ENCODE peak calls at places on chromosomes 7 and 10, in nine cellular contexts. I is pancreas, T is mammary epithelial cell, S is cardiac muscle cell, Y is mucosa of descending colon, J is psoas muscle, W is tibial artery, N is IMR-90, V is Peyer's patch. G is an unnamed sample.

GRCh38 chr7:77570330-77571011 is 33.4 kb downstream of the PTPN12 start:
- DNase-seq in V (no peak), Y (no peak), I (no peak), J (no peak), T (peak; percentile 57), S (no peak), N (peak; percentile 69), W (no peak), G (no peak)

GRCh38 chr7:77580762-77581350 is 43.8 kb downstream of the PTPN12 start:
- DNase-seq in I (no peak), T (no peak), V (no peak), J (no peak), Y (no peak), W (no peak), N (peak; percentile 66), S (no peak), G (no peak)

GRCh38 chr7:137986252-137987010 is 15.5 kb downstream of the CREB3L2 start:
- DNase-seq in I (no peak), N (peak; percentile 90), S (no peak), V (peak; percentile 26), J (no peak), Y (no peak), T (peak; percentile 68), W (peak; percentile 72), G (peak; percentile 29)

GRCh38 chr7:55247466-55247865 is 117.7 kb upstream of the LANCL2 start:
- DNase-seq in T (no peak), N (peak; percentile 65), I (no peak), V (no peak), W (no peak), Y (no peak), S (no peak), J (no peak), G (no peak)

GRCh38 chr10:60310746-60311145 is 78.9 kb downstream of the ANK3 start:
- DNase-seq in V (no peak), J (no peak), I (no peak), N (no peak), S (peak; percentile 72), Y (no peak), T (no peak), W (no peak), G (no peak)

GRCh38 chr10:14244801-14245211 is 85.9 kb downstream of the FRMD4A start:
- DNase-seq in I (no peak), T (peak; percentile 70), Y (no peak), V (no peak), W (no peak), J (no peak), N (peak; percentile 38), S (no peak), G (no peak)

GRCh38 chr7:46163245-46163644 is 242.2 kb upstream of the IGFBP3 start:
- DNase-seq in T (no peak), N (no peak), S (no peak), V (no peak), I (no peak), W (no peak), Y (no peak), J (no peak), G (no peak)

GRCh38 chr10:69571618-69572158 is 1.5 kb downstream of the NEUROG3 start:
- DNase-seq in J (no peak), Y (no peak), S (no peak), V (no peak), I (no peak), N (no peak), W (no peak), T (no peak), G (no peak)

GRCh38 chr10:558891-559766 is 130.3 kb downstream of the DIP2C start:
- DNase-seq in N (peak; percentile 35), S (no peak), J (no peak), I (no peak), W (no peak), V (no peak), Y (no peak), T (no peak), G (no peak)

GRCh38 chr7:14389052-14389988 is 399.9 kb upstream of the ETV1 start:
- DNase-seq in N (no peak), W (no peak), I (no peak), V (no peak), S (peak; percentile 47), T (no peak), Y (no peak), J (no peak), G (no peak)

GRCh38 chr10:32538256-32538655 is 92.3 kb downstream of the CCDC7 start:
- DNase-seq in V (no peak), J (no peak), Y (no peak), W (no peak), S (no peak), I (no peak), N (no peak), T (no peak), G (no peak)

GRCh38 chr7:43057151-43057550 is 55.3 kb upstream of the HECW1 start:
- DNase-seq in T (no peak), N (no peak), I (no peak), Y (no peak), W (no peak), J (no peak), S (no peak), V (no peak), G (no peak)

GRCh38 chr7:55618913-55619312 is 46.6 kb upstream of the VOPP1 start:
- DNase-seq in N (no peak), J (no peak), T (no peak), Y (no peak), S (no peak), V (no peak), I (no peak), W (no peak), G (no peak)

GRCh38 chr10:18501198-18501597 is 150.2 kb downstream of the NSUN6 start:
- DNase-seq in Y (no peak), S (no peak), I (no peak), J (no peak), W (no peak), T (peak; percentile 16), N (peak; percentile 72), V (no peak), G (no peak)

GRCh38 chr7:65216469-65216868 is 157.2 kb upstream of the ZNF92 start:
- DNase-seq in Y (peak; percentile 56), W (no peak), V (peak; percentile 63), T (peak; percentile 52), N (peak; percentile 16), J (no peak), S (peak; percentile 77), I (peak; percentile 64), G (peak; percentile 32)

GRCh38 chr7:95471076-95471475 is 14.7 kb upstream of the ASB4 start:
- DNase-seq in S (no peak), V (no peak), T (no peak), I (no peak), J (no peak), N (no peak), W (no peak), Y (no peak), G (no peak)

GRCh38 chr10:58266826-58267712 is 625 bp downstream of the IPMK start:
- DNase-seq in Y (peak; percentile 82), S (peak; percentile 52), V (peak; percentile 72), W (peak; percentile 79), T (peak; percentile 62), J (peak; percentile 57), I (peak; percentile 60), N (peak; percentile 59), G (peak; percentile 42)

GRCh38 chr10:44706745-44707144 is 204.4 kb upstream of the TMEM72 start:
- DNase-seq in S (no peak), I (no peak), T (peak; percentile 83), V (no peak), J (no peak), N (peak; percentile 98), W (no peak), Y (no peak), G (no peak)

GRCh38 chr10:117168135-117168674 is 29.1 kb upstream of the KCNK18 start:
- DNase-seq in Y (peak; percentile 63), T (peak; percentile 13), S (peak; percentile 83), W (peak; percentile 41), J (peak; percentile 62), I (peak; percentile 78), N (peak; percentile 10), V (peak; percentile 25), G (peak; percentile 13)

GRCh38 chr7:24786941-24787340 is 29.7 kb upstream of the GSDME start:
- DNase-seq in T (peak; percentile 97), V (no peak), W (no peak), I (no peak), Y (no peak), S (no peak), J (peak; percentile 66), N (peak; percentile 99), G (peak; percentile 8)

DNA sequence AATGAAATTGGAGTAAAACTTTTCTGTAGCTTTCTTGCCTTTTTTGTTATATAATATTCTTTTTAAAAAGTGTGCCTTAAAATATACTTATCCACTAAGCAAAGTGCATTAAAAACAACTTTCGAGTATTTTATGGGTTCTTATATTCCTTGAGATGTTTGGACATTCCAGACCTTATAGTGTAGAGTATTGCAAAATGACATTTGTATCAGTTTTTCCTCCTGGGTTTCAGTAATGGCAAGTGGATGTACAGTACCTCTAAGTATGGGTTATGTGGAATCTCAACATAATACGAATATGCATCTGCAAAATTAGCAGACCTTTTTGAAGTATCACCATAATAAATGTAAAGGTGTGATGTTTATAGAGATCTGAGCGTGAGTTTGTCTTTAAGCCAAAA is 2.7 kb downstream of the CDK13 start:
- DNase-seq in Y (no peak), J (no peak), I (no peak), T (peak; percentile 11), V (no peak), N (peak; percentile 15), S (no peak), W (no peak), G (no peak)
- H3K4me3 ChIP-seq in Y (no peak overlapping the region), J (peak overlapping the region; percentile 95), I (peak overlapping the region; percentile 95), T (peak overlapping the region; percentile 95), V (peak overlapping the region; percentile 92), N (peak overlapping the region; percentile 90), S (peak overlapping the region; percentile 84), W (peak overlapping the region; percentile 98), G (peak overlapping the region; percentile 17)

GRCh38 chr7:22361320-22361719 is 4.4 kb upstream of the RAPGEF5 start:
- DNase-seq in T (no peak), V (no peak), J (no peak), W (no peak), I (no peak), Y (no peak), S (no peak), N (no peak), G (no peak)
- H3K4me1 ChIP-seq in T (peaks cover 10% of the 10 kb centered on the region), V (no peaks in the 10 kb centered on the region), J (peaks cover under 1% of the 10 kb centered on the region), W (peaks cover 10% of the 10 kb centered on the region), I (peaks cover 7% of the 10 kb centered on the region), Y (peaks cover 6% of the 10 kb centered on the region), S (no peaks in the 10 kb centered on the region), N (no peaks in the 10 kb centered on the region), G (peaks cover 4% of the 10 kb centered on the region)

DNA sequence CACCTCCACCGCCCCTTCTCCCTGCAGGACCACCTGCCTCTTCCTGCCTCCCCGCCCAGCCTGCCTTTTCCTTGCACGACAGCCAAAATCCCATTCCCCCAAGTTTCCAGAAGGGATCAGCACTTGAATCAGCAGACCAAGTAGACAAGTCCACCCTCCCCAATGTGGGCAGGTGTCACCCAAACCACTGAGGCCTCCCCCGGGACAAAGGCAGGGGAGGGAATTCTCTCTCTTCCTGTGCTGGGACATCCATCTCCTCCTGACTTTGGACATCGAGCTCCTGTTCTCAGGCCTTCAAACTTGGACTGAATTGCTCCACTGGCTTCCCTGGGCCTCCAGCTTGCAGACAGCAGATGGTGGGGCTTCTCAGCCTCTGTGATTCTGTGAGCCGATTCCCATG is 21.6 kb upstream of the PSMG3 start:
- DNase-seq in S (no peak), Y (no peak), W (no peak), N (no peak), J (no peak), I (no peak), V (no peak), T (no peak), G (no peak)
- TF ChIP-seq CTCF in S (no peak), Y (no peak), W (no peak), N (no peak), J (no peak), I (no peak), V (no peak), T (no peak), G (no peak)

GRCh38 chr10:5030989-5031388 is 27.3 kb upstream of the AKR1C2 start:
- DNase-seq in J (no peak), Y (no peak), W (no peak), T (no peak), V (no peak), S (no peak), I (no peak), N (no peak), G (no peak)
- H3K4me3 ChIP-seq in J (no peak overlapping the region), Y (no peak overlapping the region), W (no peak overlapping the region), T (no peak overlapping the region), V (no peak overlapping the region), S (no peak overlapping the region), I (no peak overlapping the region), N (no peak overlapping the region), G (no peak overlapping the region)